ENCODE peak calls at places on chromosomes 6 and 20, in four cellular contexts. N is spleen, O is aorta, B is choroid plexus epithelial cell. T is an unnamed sample.

GRCh38 chr6:110534731-110535164 is 58.3 kb upstream of the SLC22A16 start:
- DNase-seq in N (no peak), O (peak; percentile 58), B (peak; percentile 97), T (peak; percentile 75)

GRCh38 chr6:64539917-64540316 is 904.3 kb downstream of the PHF3 start:
- DNase-seq in N (no peak), O (no peak), B (no peak), T (no peak)

GRCh38 chr6:44642870-44643522 is 255.5 kb downstream of the CDC5L start:
- DNase-seq in N (no peak), O (no peak), B (peak; percentile 16), T (no peak)

GRCh38 chr6:160767019-160767646 is 65.1 kb downstream of the PLG start:
- DNase-seq in N (peak; percentile 80), O (peak; percentile 68), B (peak; percentile 34), T (peak; percentile 51)

GRCh38 chr20:22678678-22679077 is 94.3 kb upstream of the FOXA2 start:
- DNase-seq in N (no peak), O (no peak), B (no peak), T (no peak)

GRCh38 chr20:19783966-19784401 is 25.9 kb downstream of the RIN2 start:
- DNase-seq in N (no peak), O (no peak), B (peak; percentile 74), T (peak; percentile 50)

GRCh38 chr6:75349262-75349984 is 64.8 kb upstream of the TMEM30A start:
- DNase-seq in N (no peak), O (peak; percentile 47), B (peak; percentile 36), T (peak; percentile 72)

GRCh38 chr20:45341939-45342862 is 6.0 kb downstream of the SDC4 start:
- DNase-seq in N (no peak), O (peak; percentile 78), B (peak; percentile 73), T (peak; percentile 56)

GRCh38 chr6:154852700-154853099 is 119.5 kb downstream of the SCAF8 start:
- DNase-seq in N (no peak), O (no peak), B (peak; percentile 74), T (peak; percentile 8)

GRCh38 chr6:4174042-4174441 is 38.7 kb upstream of the ECI2 start:
- DNase-seq in N (no peak), O (no peak), B (no peak), T (no peak)

GRCh38 chr6:168039849-168040248 is 39.2 kb downstream of the FRMD1 start:
- DNase-seq in N (peak; percentile 60), O (peak; percentile 30), B (no peak), T (no peak)

GRCh38 chr6:30727920-30728605 is 7.9 kb downstream of the TUBB start:
- DNase-seq in N (peak; percentile 31), O (no peak), B (peak; percentile 80), T (peak; percentile 68)

GRCh38 chr6:63527658-63528514 is 44.4 kb upstream of the LOC128125822 start:
- DNase-seq in N (no peak), O (no peak), B (peak; percentile 99), T (peak; percentile 92)

GRCh38 chr6:30097902-30098606 is 14.8 kb downstream of the TRIM31 start:
- DNase-seq in N (no peak), O (no peak), B (no peak), T (no peak)

GRCh38 chr20:4811661-4812181 is 90.0 kb downstream of the PRND start:
- DNase-seq in N (peak; percentile 95), O (peak; percentile 89), B (no peak), T (no peak)

GRCh38 chr6:8192067-8192466 is 89.7 kb upstream of the EEF1E1 start:
- DNase-seq in N (no peak), O (no peak), B (no peak), T (no peak)

GRCh38 chr6:84135291-84135690 is 92.2 kb downstream of the CEP162 start:
- DNase-seq in N (no peak), O (no peak), B (no peak), T (no peak)

GRCh38 chr20:46349742-46350056 is 41.4 kb upstream of the CDH22 start:
- DNase-seq in N (no peak), O (no peak), B (no peak), T (no peak)

GRCh38 chr6:13289789-13290318 is 38.5 kb downstream of the TBC1D7 start:
- DNase-seq in N (no peak), O (no peak), B (peak; percentile 13), T (no peak)

GRCh38 chr6:170269873-170270541 is 20.9 kb downstream of the DLL1 start:
- DNase-seq in N (no peak), O (peak; percentile 21), B (peak; percentile 41), T (no peak)

GRCh38 chr20:47187450-47188195 is 168.9 kb downstream of the ZMYND8 start:
- DNase-seq in N (no peak), O (no peak), B (no peak), T (no peak)

GRCh38 chr6:85747654-85748053 is 105.0 kb upstream of the SYNCRIP start:
- DNase-seq in N (no peak), O (no peak), B (peak; percentile 88), T (peak; percentile 53)

GRCh38 chr6:37691904-37692806 is 5.5 kb downstream of the MDGA1 start:
- DNase-seq in N (peak; percentile 94), O (peak; percentile 78), B (peak; percentile 69), T (peak; percentile 66)

GRCh38 chr6:50185006-50185405 is 135.3 kb upstream of the DEFB112 start:
- DNase-seq in N (no peak), O (no peak), B (no peak), T (no peak)

DNA sequence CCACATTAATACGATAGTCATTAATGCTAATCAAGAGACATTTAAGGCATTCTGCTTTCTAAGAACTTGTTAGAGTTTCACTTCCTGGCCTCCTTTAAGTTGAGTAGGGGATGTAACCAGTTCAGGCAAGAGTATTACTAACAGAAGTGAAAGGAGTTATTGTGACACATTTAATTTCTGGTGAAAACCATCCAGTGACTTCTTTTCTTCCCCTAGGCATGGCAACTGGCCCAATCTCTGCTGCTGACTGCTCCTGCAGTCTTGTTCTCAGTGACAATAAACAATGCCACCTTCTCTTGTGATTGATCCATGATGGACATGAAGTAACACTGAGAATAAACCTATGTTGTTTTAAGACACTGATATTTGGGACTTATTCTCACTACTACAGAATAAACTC is 130.9 kb upstream of the DEFB112 start:
- DNase-seq in N (no peak), O (no peak), B (no peak), T (no peak)
- H3K4me3 ChIP-seq in N (no peak overlapping the region), O (no peak overlapping the region), B (no peak overlapping the region), T (no peak overlapping the region)

GRCh38 chr6:122399348-122400120 is at the start of gene HSF2:
- DNase-seq in N (peak; percentile 98), O (peak; percentile 98), B (peak; percentile 100), T (peak; percentile 98)

GRCh38 chr6:122400467-122401089 is 1.1 kb downstream of the HSF2 start:
- DNase-seq in N (no peak), O (no peak), B (no peak), T (no peak)

GRCh38 chr6:122401104-122401503 is 1.7 kb downstream of the HSF2 start:
- DNase-seq in N (no peak), O (no peak), B (no peak), T (no peak)

GRCh38 chr6:122400121-122400450 is 634 bp downstream of the HSF2 start:
- DNase-seq in N (no peak), O (no peak), B (no peak), T (no peak)

GRCh38 chr6:122399055-122399347 is 451 bp upstream of the HSF2 start:
- DNase-seq in N (no peak), O (no peak), B (no peak), T (no peak)
- H3K4me3 ChIP-seq in N (peak overlapping the region; percentile 94), O (peak overlapping the region; percentile 47), B (peak overlapping the region; percentile 36), T (peak overlapping the region; percentile 20)

DNA sequence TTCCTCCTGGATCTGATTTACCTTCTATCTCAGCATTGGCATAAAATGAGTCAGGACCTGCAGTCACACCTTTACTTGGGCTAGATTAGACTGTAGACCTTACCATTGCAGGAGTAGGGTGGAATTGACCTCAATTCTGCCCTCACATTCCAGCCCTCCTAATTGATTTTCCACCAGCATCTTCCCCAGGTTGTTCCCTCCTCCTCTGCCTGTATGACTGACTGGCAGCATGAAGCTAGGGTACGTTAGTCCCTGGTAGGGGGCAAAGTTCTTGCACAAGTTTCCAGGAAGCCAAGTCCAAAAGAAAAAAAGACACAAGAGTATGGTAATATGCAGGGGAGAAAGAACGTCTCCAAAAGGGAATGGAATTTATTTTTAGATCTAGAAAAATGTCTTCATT is 225.6 kb upstream of the FLRT3 start:
- DNase-seq in N (no peak), O (no peak), B (no peak), T (no peak)
- H3K4me3 ChIP-seq in N (no peak overlapping the region), O (no peak overlapping the region), B (no peak overlapping the region), T (no peak overlapping the region)

GRCh38 chr20:48823476-48823875 is 4.3 kb downstream of the PREX1 start:
- DNase-seq in N (no peak), O (no peak), B (no peak), T (no peak)
- H3K4me3 ChIP-seq in N (peak overlapping the region; percentile 95), O (no peak overlapping the region), B (no peak overlapping the region), T (no peak overlapping the region)

GRCh38 chr6:42396720-42397119 is 55.0 kb downstream of the TRERF1 start:
- DNase-seq in N (no peak), O (no peak), B (no peak), T (no peak)

GRCh38 chr6:42393339-42393738 is 58.4 kb downstream of the TRERF1 start:
- DNase-seq in N (no peak), O (no peak), B (no peak), T (no peak)

GRCh38 chr6:42392871-42393270 is 58.9 kb downstream of the TRERF1 start:
- DNase-seq in N (no peak), O (no peak), B (no peak), T (no peak)

GRCh38 chr6:42394151-42394550 is 57.6 kb downstream of the TRERF1 start:
- DNase-seq in N (no peak), O (no peak), B (no peak), T (no peak)

GRCh38 chr6:42394881-42395620 is 56.7 kb downstream of the TRERF1 start:
- DNase-seq in N (peak; percentile 83), O (no peak), B (no peak), T (no peak)
- H3K4me3 ChIP-seq in N (peak overlapping the region; percentile 16), O (no peak overlapping the region), B (no peak overlapping the region), T (no peak overlapping the region)

GRCh38 chr20:1265916-1266166 is 253 bp upstream of the SNPH start:
- DNase-seq in N (no peak), O (no peak), B (no peak), T (no peak)

GRCh38 chr20:1266167-1266973 is at the start of gene SNPH:
- DNase-seq in N (peak; percentile 92), O (peak; percentile 88), B (peak; percentile 86), T (peak; percentile 79)

GRCh38 chr20:1267809-1268374 is 1.8 kb downstream of the SNPH start:
- DNase-seq in N (no peak), O (no peak), B (no peak), T (no peak)

GRCh38 chr20:1265226-1265915 is 723 bp upstream of the SNPH start:
- DNase-seq in N (no peak), O (no peak), B (no peak), T (no peak)

GRCh38 chr20:1267161-1267560 is 1.1 kb downstream of the SNPH start:
- DNase-seq in N (no peak), O (no peak), B (no peak), T (no peak)
- H3K4me3 ChIP-seq in N (peak overlapping the region; percentile 93), O (no peak overlapping the region), B (peak overlapping the region; percentile 80), T (peak overlapping the region; percentile 72)

DNA sequence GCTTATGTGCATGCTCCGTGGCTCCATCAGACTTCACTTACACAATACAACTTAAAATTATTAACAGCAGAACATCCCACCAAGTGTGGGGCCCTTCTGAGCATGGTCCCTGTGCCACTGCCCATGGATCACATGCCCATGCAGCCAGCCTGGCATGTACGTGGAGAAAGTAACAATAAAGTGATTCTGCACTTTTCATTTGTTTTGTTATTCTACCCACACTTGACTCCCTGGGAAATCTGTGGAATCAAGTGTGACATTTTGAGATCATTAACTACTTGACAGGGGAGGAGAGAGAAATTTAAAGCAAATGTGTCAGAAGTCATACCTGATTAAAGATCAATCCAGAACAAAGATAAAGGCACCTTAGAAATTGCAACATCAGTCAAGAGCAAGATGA is 112.0 kb downstream of the ISM1 start:
- DNase-seq in N (no peak), O (no peak), B (no peak), T (no peak)
- H3K4me3 ChIP-seq in N (no peak overlapping the region), O (no peak overlapping the region), B (no peak overlapping the region), T (no peak overlapping the region)

T was measured in fibroblast of pulmonary artery.